ENCODE peak calls at places on chromosomes 7 and 10, in nine cellular contexts. One of them, this sample, is unnamed.

GRCh38 chr10:132398566-132398991 is 1.6 kb downstream of the PWWP2B start:
- DNase-seq in COLO829: no peak
- DNase-seq in fibroblast of lung: no peak
- DNase-seq in NCI-H748 treated with DMSO at 0.1 percent for 48 hours: no peak
- DNase-seq in HuH-7: no peak
- DNase-seq in stimulated activated CD4-positive, alpha-beta T cell treated with anti-CD3 and anti-CD28 coated beads, Interleukin-2, amount 100 ng/mL, for 24 hours: no peak
- DNase-seq in progenitor cell of endocrine pancreas: no peak
- DNase-seq in left cardiac atrium: peak
- DNase-seq in C1 segment of cervical spinal cord: no peak
- DNase-seq in this sample: no peak

GRCh38 chr7:93890041-93890463 is 501 bp downstream of the TFPI2 start:
- DNase-seq in COLO829: no peak
- DNase-seq in fibroblast of lung: peak
- DNase-seq in NCI-H748 treated with DMSO at 0.1 percent for 48 hours: peak
- DNase-seq in HuH-7: peak
- DNase-seq in stimulated activated CD4-positive, alpha-beta T cell treated with anti-CD3 and anti-CD28 coated beads, Interleukin-2, amount 100 ng/mL, for 24 hours: peak
- DNase-seq in progenitor cell of endocrine pancreas: peak
- DNase-seq in left cardiac atrium: peak
- DNase-seq in C1 segment of cervical spinal cord: no peak
- DNase-seq in this sample: peak

GRCh38 chr7:75054744-75055527 is 18.7 kb downstream of the RCC1L start:
- DNase-seq in COLO829: no peak
- DNase-seq in fibroblast of lung: peak
- DNase-seq in NCI-H748 treated with DMSO at 0.1 percent for 48 hours: no peak
- DNase-seq in HuH-7: no peak
- DNase-seq in stimulated activated CD4-positive, alpha-beta T cell treated with anti-CD3 and anti-CD28 coated beads, Interleukin-2, amount 100 ng/mL, for 24 hours: no peak
- DNase-seq in progenitor cell of endocrine pancreas: no peak
- DNase-seq in left cardiac atrium: peak
- DNase-seq in C1 segment of cervical spinal cord: peak
- DNase-seq in this sample: peak

GRCh38 chr10:588246-589165 is 101.0 kb downstream of the DIP2C start:
- DNase-seq in COLO829: no peak
- DNase-seq in fibroblast of lung: peak
- DNase-seq in NCI-H748 treated with DMSO at 0.1 percent for 48 hours: no peak
- DNase-seq in HuH-7: no peak
- DNase-seq in stimulated activated CD4-positive, alpha-beta T cell treated with anti-CD3 and anti-CD28 coated beads, Interleukin-2, amount 100 ng/mL, for 24 hours: no peak
- DNase-seq in progenitor cell of endocrine pancreas: no peak
- DNase-seq in left cardiac atrium: peak
- DNase-seq in C1 segment of cervical spinal cord: no peak
- DNase-seq in this sample: peak

GRCh38 chr7:22781230-22781711 is 41.4 kb downstream of the TOMM7 start:
- DNase-seq in COLO829: no peak
- DNase-seq in fibroblast of lung: peak
- DNase-seq in NCI-H748 treated with DMSO at 0.1 percent for 48 hours: no peak
- DNase-seq in HuH-7: no peak
- DNase-seq in stimulated activated CD4-positive, alpha-beta T cell treated with anti-CD3 and anti-CD28 coated beads, Interleukin-2, amount 100 ng/mL, for 24 hours: no peak
- DNase-seq in progenitor cell of endocrine pancreas: no peak
- DNase-seq in left cardiac atrium: no peak
- DNase-seq in C1 segment of cervical spinal cord: no peak
- DNase-seq in this sample: peak

GRCh38 chr7:28582226-28582625 is 169.9 kb downstream of the CREB5 start:
- DNase-seq in COLO829: peak
- DNase-seq in fibroblast of lung: no peak
- DNase-seq in NCI-H748 treated with DMSO at 0.1 percent for 48 hours: no peak
- DNase-seq in HuH-7: no peak
- DNase-seq in stimulated activated CD4-positive, alpha-beta T cell treated with anti-CD3 and anti-CD28 coated beads, Interleukin-2, amount 100 ng/mL, for 24 hours: no peak
- DNase-seq in progenitor cell of endocrine pancreas: no peak
- DNase-seq in left cardiac atrium: no peak
- DNase-seq in C1 segment of cervical spinal cord: no peak
- DNase-seq in this sample: no peak

GRCh38 chr10:121851791-121852190 is 76.0 kb downstream of the ATE1 start:
- DNase-seq in COLO829: no peak
- DNase-seq in fibroblast of lung: no peak
- DNase-seq in NCI-H748 treated with DMSO at 0.1 percent for 48 hours: no peak
- DNase-seq in HuH-7: no peak
- DNase-seq in stimulated activated CD4-positive, alpha-beta T cell treated with anti-CD3 and anti-CD28 coated beads, Interleukin-2, amount 100 ng/mL, for 24 hours: no peak
- DNase-seq in progenitor cell of endocrine pancreas: no peak
- DNase-seq in left cardiac atrium: no peak
- DNase-seq in C1 segment of cervical spinal cord: no peak
- DNase-seq in this sample: no peak

GRCh38 chr7:455110-455928 is 64.3 kb downstream of the PDGFA start:
- DNase-seq in COLO829: peak
- DNase-seq in fibroblast of lung: no peak
- DNase-seq in NCI-H748 treated with DMSO at 0.1 percent for 48 hours: peak
- DNase-seq in HuH-7: peak
- DNase-seq in stimulated activated CD4-positive, alpha-beta T cell treated with anti-CD3 and anti-CD28 coated beads, Interleukin-2, amount 100 ng/mL, for 24 hours: no peak
- DNase-seq in progenitor cell of endocrine pancreas: no peak
- DNase-seq in left cardiac atrium: peak
- DNase-seq in C1 segment of cervical spinal cord: no peak
- DNase-seq in this sample: peak

GRCh38 chr7:131190581-131190980 is 137.1 kb upstream of the MKLN1 start:
- DNase-seq in COLO829: no peak
- DNase-seq in fibroblast of lung: no peak
- DNase-seq in NCI-H748 treated with DMSO at 0.1 percent for 48 hours: no peak
- DNase-seq in HuH-7: no peak
- DNase-seq in stimulated activated CD4-positive, alpha-beta T cell treated with anti-CD3 and anti-CD28 coated beads, Interleukin-2, amount 100 ng/mL, for 24 hours: no peak
- DNase-seq in progenitor cell of endocrine pancreas: no peak
- DNase-seq in left cardiac atrium: no peak
- DNase-seq in C1 segment of cervical spinal cord: no peak
- DNase-seq in this sample: no peak

GRCh38 chr7:22487978-22488642 is 11.9 kb downstream of the STEAP1B start:
- DNase-seq in COLO829: no peak
- DNase-seq in fibroblast of lung: no peak
- DNase-seq in NCI-H748 treated with DMSO at 0.1 percent for 48 hours: no peak
- DNase-seq in HuH-7: no peak
- DNase-seq in stimulated activated CD4-positive, alpha-beta T cell treated with anti-CD3 and anti-CD28 coated beads, Interleukin-2, amount 100 ng/mL, for 24 hours: no peak
- DNase-seq in progenitor cell of endocrine pancreas: no peak
- DNase-seq in left cardiac atrium: no peak
- DNase-seq in C1 segment of cervical spinal cord: no peak
- DNase-seq in this sample: no peak

GRCh38 chr10:71998119-71998839 is 34.1 kb downstream of the CHST3 start:
- DNase-seq in COLO829: no peak
- DNase-seq in fibroblast of lung: no peak
- DNase-seq in NCI-H748 treated with DMSO at 0.1 percent for 48 hours: no peak
- DNase-seq in HuH-7: no peak
- DNase-seq in stimulated activated CD4-positive, alpha-beta T cell treated with anti-CD3 and anti-CD28 coated beads, Interleukin-2, amount 100 ng/mL, for 24 hours: no peak
- DNase-seq in progenitor cell of endocrine pancreas: no peak
- DNase-seq in left cardiac atrium: peak
- DNase-seq in C1 segment of cervical spinal cord: no peak
- DNase-seq in this sample: no peak

GRCh38 chr7:134589491-134589941 is 40.6 kb downstream of the AKR1B15 start:
- DNase-seq in COLO829: no peak
- DNase-seq in fibroblast of lung: no peak
- DNase-seq in NCI-H748 treated with DMSO at 0.1 percent for 48 hours: no peak
- DNase-seq in HuH-7: no peak
- DNase-seq in stimulated activated CD4-positive, alpha-beta T cell treated with anti-CD3 and anti-CD28 coated beads, Interleukin-2, amount 100 ng/mL, for 24 hours: no peak
- DNase-seq in progenitor cell of endocrine pancreas: no peak
- DNase-seq in left cardiac atrium: no peak
- DNase-seq in C1 segment of cervical spinal cord: no peak
- DNase-seq in this sample: no peak

GRCh38 chr7:99398891-99399445 is 9.4 kb downstream of the PDAP1 start:
- DNase-seq in COLO829: no peak
- DNase-seq in fibroblast of lung: no peak
- DNase-seq in NCI-H748 treated with DMSO at 0.1 percent for 48 hours: no peak
- DNase-seq in HuH-7: no peak
- DNase-seq in stimulated activated CD4-positive, alpha-beta T cell treated with anti-CD3 and anti-CD28 coated beads, Interleukin-2, amount 100 ng/mL, for 24 hours: no peak
- DNase-seq in progenitor cell of endocrine pancreas: no peak
- DNase-seq in left cardiac atrium: no peak
- DNase-seq in C1 segment of cervical spinal cord: no peak
- DNase-seq in this sample: no peak

GRCh38 chr7:25750738-25751529 is 401.1 kb upstream of the NFE2L3 start:
- DNase-seq in COLO829: no peak
- DNase-seq in fibroblast of lung: peak
- DNase-seq in NCI-H748 treated with DMSO at 0.1 percent for 48 hours: no peak
- DNase-seq in HuH-7: no peak
- DNase-seq in stimulated activated CD4-positive, alpha-beta T cell treated with anti-CD3 and anti-CD28 coated beads, Interleukin-2, amount 100 ng/mL, for 24 hours: no peak
- DNase-seq in progenitor cell of endocrine pancreas: no peak
- DNase-seq in left cardiac atrium: no peak
- DNase-seq in C1 segment of cervical spinal cord: no peak
- DNase-seq in this sample: no peak

GRCh38 chr10:89915021-89915420 is 213.6 kb downstream of the KIF20B start:
- DNase-seq in COLO829: no peak
- DNase-seq in fibroblast of lung: no peak
- DNase-seq in NCI-H748 treated with DMSO at 0.1 percent for 48 hours: no peak
- DNase-seq in HuH-7: no peak
- DNase-seq in stimulated activated CD4-positive, alpha-beta T cell treated with anti-CD3 and anti-CD28 coated beads, Interleukin-2, amount 100 ng/mL, for 24 hours: no peak
- DNase-seq in progenitor cell of endocrine pancreas: no peak
- DNase-seq in left cardiac atrium: no peak
- DNase-seq in C1 segment of cervical spinal cord: no peak
- DNase-seq in this sample: no peak

GRCh38 chr7:36171503-36171902 is 18.4 kb downstream of the EEPD1 start:
- DNase-seq in COLO829: no peak
- DNase-seq in fibroblast of lung: no peak
- DNase-seq in NCI-H748 treated with DMSO at 0.1 percent for 48 hours: no peak
- DNase-seq in HuH-7: no peak
- DNase-seq in stimulated activated CD4-positive, alpha-beta T cell treated with anti-CD3 and anti-CD28 coated beads, Interleukin-2, amount 100 ng/mL, for 24 hours: no peak
- DNase-seq in progenitor cell of endocrine pancreas: no peak
- DNase-seq in left cardiac atrium: no peak
- DNase-seq in C1 segment of cervical spinal cord: no peak
- DNase-seq in this sample: no peak

GRCh38 chr7:94908204-94909022 is 1.0 kb downstream of the PPP1R9A start:
- DNase-seq in COLO829: peak
- DNase-seq in fibroblast of lung: peak
- DNase-seq in NCI-H748 treated with DMSO at 0.1 percent for 48 hours: peak
- DNase-seq in HuH-7: peak
- DNase-seq in stimulated activated CD4-positive, alpha-beta T cell treated with anti-CD3 and anti-CD28 coated beads, Interleukin-2, amount 100 ng/mL, for 24 hours: peak
- DNase-seq in progenitor cell of endocrine pancreas: peak
- DNase-seq in left cardiac atrium: no peak
- DNase-seq in C1 segment of cervical spinal cord: peak
- DNase-seq in this sample: peak

GRCh38 chr10:128018236-128018635 is 108.0 kb downstream of the MKI67 start:
- DNase-seq in COLO829: no peak
- DNase-seq in fibroblast of lung: peak
- DNase-seq in NCI-H748 treated with DMSO at 0.1 percent for 48 hours: no peak
- DNase-seq in HuH-7: no peak
- DNase-seq in stimulated activated CD4-positive, alpha-beta T cell treated with anti-CD3 and anti-CD28 coated beads, Interleukin-2, amount 100 ng/mL, for 24 hours: no peak
- DNase-seq in progenitor cell of endocrine pancreas: no peak
- DNase-seq in left cardiac atrium: no peak
- DNase-seq in C1 segment of cervical spinal cord: no peak
- DNase-seq in this sample: peak

GRCh38 chr10:34722404-34722803 is 92.7 kb downstream of the PARD3 start:
- DNase-seq in COLO829: no peak
- DNase-seq in fibroblast of lung: no peak
- DNase-seq in NCI-H748 treated with DMSO at 0.1 percent for 48 hours: no peak
- DNase-seq in HuH-7: no peak
- DNase-seq in stimulated activated CD4-positive, alpha-beta T cell treated with anti-CD3 and anti-CD28 coated beads, Interleukin-2, amount 100 ng/mL, for 24 hours: no peak
- DNase-seq in progenitor cell of endocrine pancreas: no peak
- DNase-seq in left cardiac atrium: no peak
- DNase-seq in C1 segment of cervical spinal cord: no peak
- DNase-seq in this sample: no peak

GRCh38 chr7:129499915-129500463 is 2.3 kb upstream of the SMKR1 start:
- DNase-seq in COLO829: no peak
- DNase-seq in fibroblast of lung: no peak
- DNase-seq in NCI-H748 treated with DMSO at 0.1 percent for 48 hours: no peak
- DNase-seq in HuH-7: no peak
- DNase-seq in stimulated activated CD4-positive, alpha-beta T cell treated with anti-CD3 and anti-CD28 coated beads, Interleukin-2, amount 100 ng/mL, for 24 hours: no peak
- DNase-seq in progenitor cell of endocrine pancreas: no peak
- DNase-seq in left cardiac atrium: no peak
- DNase-seq in C1 segment of cervical spinal cord: no peak
- DNase-seq in this sample: no peak

GRCh38 chr7:157892751-157893150 is 555.9 kb downstream of the DNAJB6 start:
- DNase-seq in COLO829: no peak
- DNase-seq in fibroblast of lung: no peak
- DNase-seq in NCI-H748 treated with DMSO at 0.1 percent for 48 hours: no peak
- DNase-seq in HuH-7: no peak
- DNase-seq in stimulated activated CD4-positive, alpha-beta T cell treated with anti-CD3 and anti-CD28 coated beads, Interleukin-2, amount 100 ng/mL, for 24 hours: no peak
- DNase-seq in progenitor cell of endocrine pancreas: no peak
- DNase-seq in left cardiac atrium: no peak
- DNase-seq in C1 segment of cervical spinal cord: no peak
- DNase-seq in this sample: no peak

GRCh38 chr7:27606270-27607209 is 56.1 kb downstream of the HIBADH start:
- DNase-seq in COLO829: peak
- DNase-seq in fibroblast of lung: peak
- DNase-seq in NCI-H748 treated with DMSO at 0.1 percent for 48 hours: peak
- DNase-seq in HuH-7: no peak
- DNase-seq in stimulated activated CD4-positive, alpha-beta T cell treated with anti-CD3 and anti-CD28 coated beads, Interleukin-2, amount 100 ng/mL, for 24 hours: no peak
- DNase-seq in progenitor cell of endocrine pancreas: no peak
- DNase-seq in left cardiac atrium: no peak
- DNase-seq in C1 segment of cervical spinal cord: no peak
- DNase-seq in this sample: peak

GRCh38 chr10:132784582-132785432 is 1.1 kb downstream of the NKX6-2 start:
- DNase-seq in COLO829: no peak
- DNase-seq in fibroblast of lung: no peak
- DNase-seq in NCI-H748 treated with DMSO at 0.1 percent for 48 hours: no peak
- DNase-seq in HuH-7: no peak
- DNase-seq in stimulated activated CD4-positive, alpha-beta T cell treated with anti-CD3 and anti-CD28 coated beads, Interleukin-2, amount 100 ng/mL, for 24 hours: peak
- DNase-seq in progenitor cell of endocrine pancreas: no peak
- DNase-seq in left cardiac atrium: no peak
- DNase-seq in C1 segment of cervical spinal cord: no peak
- DNase-seq in this sample: no peak

GRCh38 chr7:139620676-139621344 is 97.3 kb downstream of the CLEC2L start:
- DNase-seq in COLO829: peak
- DNase-seq in fibroblast of lung: peak
- DNase-seq in NCI-H748 treated with DMSO at 0.1 percent for 48 hours: peak
- DNase-seq in HuH-7: peak
- DNase-seq in stimulated activated CD4-positive, alpha-beta T cell treated with anti-CD3 and anti-CD28 coated beads, Interleukin-2, amount 100 ng/mL, for 24 hours: peak
- DNase-seq in progenitor cell of endocrine pancreas: peak
- DNase-seq in left cardiac atrium: no peak
- DNase-seq in C1 segment of cervical spinal cord: no peak
- DNase-seq in this sample: peak

GRCh38 chr7:139526578-139527544 is 3.4 kb downstream of the CLEC2L start:
- DNase-seq in COLO829: peak
- DNase-seq in fibroblast of lung: peak
- DNase-seq in NCI-H748 treated with DMSO at 0.1 percent for 48 hours: no peak
- DNase-seq in HuH-7: no peak
- DNase-seq in stimulated activated CD4-positive, alpha-beta T cell treated with anti-CD3 and anti-CD28 coated beads, Interleukin-2, amount 100 ng/mL, for 24 hours: no peak
- DNase-seq in progenitor cell of endocrine pancreas: no peak
- DNase-seq in left cardiac atrium: no peak
- DNase-seq in C1 segment of cervical spinal cord: no peak
- DNase-seq in this sample: peak

GRCh38 chr7:74121401-74122249 is 38.0 kb downstream of the LIMK1 start:
- DNase-seq in COLO829: no peak
- DNase-seq in fibroblast of lung: no peak
- DNase-seq in NCI-H748 treated with DMSO at 0.1 percent for 48 hours: no peak
- DNase-seq in HuH-7: no peak
- DNase-seq in stimulated activated CD4-positive, alpha-beta T cell treated with anti-CD3 and anti-CD28 coated beads, Interleukin-2, amount 100 ng/mL, for 24 hours: no peak
- DNase-seq in progenitor cell of endocrine pancreas: no peak
- DNase-seq in left cardiac atrium: no peak
- DNase-seq in C1 segment of cervical spinal cord: no peak
- DNase-seq in this sample: no peak

GRCh38 chr7:73707045-73707631 is 12.3 kb downstream of the STX1A start:
- DNase-seq in COLO829: no peak
- DNase-seq in fibroblast of lung: no peak
- DNase-seq in NCI-H748 treated with DMSO at 0.1 percent for 48 hours: no peak
- DNase-seq in HuH-7: no peak
- DNase-seq in stimulated activated CD4-positive, alpha-beta T cell treated with anti-CD3 and anti-CD28 coated beads, Interleukin-2, amount 100 ng/mL, for 24 hours: no peak
- DNase-seq in progenitor cell of endocrine pancreas: no peak
- DNase-seq in left cardiac atrium: no peak
- DNase-seq in C1 segment of cervical spinal cord: no peak
- DNase-seq in this sample: no peak

GRCh38 chr7:37027557-37028341 is 303.5 kb upstream of the AOAH start:
- DNase-seq in COLO829: no peak
- DNase-seq in fibroblast of lung: peak
- DNase-seq in NCI-H748 treated with DMSO at 0.1 percent for 48 hours: no peak
- DNase-seq in HuH-7: no peak
- DNase-seq in stimulated activated CD4-positive, alpha-beta T cell treated with anti-CD3 and anti-CD28 coated beads, Interleukin-2, amount 100 ng/mL, for 24 hours: no peak
- DNase-seq in progenitor cell of endocrine pancreas: no peak
- DNase-seq in left cardiac atrium: no peak
- DNase-seq in C1 segment of cervical spinal cord: no peak
- DNase-seq in this sample: no peak

GRCh38 chr10:105973252-105973877 is 1191.1 kb downstream of the SORCS1 start:
- DNase-seq in COLO829: no peak
- DNase-seq in fibroblast of lung: no peak
- DNase-seq in NCI-H748 treated with DMSO at 0.1 percent for 48 hours: peak
- DNase-seq in HuH-7: no peak
- DNase-seq in stimulated activated CD4-positive, alpha-beta T cell treated with anti-CD3 and anti-CD28 coated beads, Interleukin-2, amount 100 ng/mL, for 24 hours: no peak
- DNase-seq in progenitor cell of endocrine pancreas: no peak
- DNase-seq in left cardiac atrium: no peak
- DNase-seq in C1 segment of cervical spinal cord: no peak
- DNase-seq in this sample: peak

GRCh38 chr7:69693042-69693441 is 94.8 kb downstream of the AUTS2 start:
- DNase-seq in COLO829: no peak
- DNase-seq in fibroblast of lung: no peak
- DNase-seq in NCI-H748 treated with DMSO at 0.1 percent for 48 hours: no peak
- DNase-seq in HuH-7: no peak
- DNase-seq in stimulated activated CD4-positive, alpha-beta T cell treated with anti-CD3 and anti-CD28 coated beads, Interleukin-2, amount 100 ng/mL, for 24 hours: no peak
- DNase-seq in progenitor cell of endocrine pancreas: no peak
- DNase-seq in left cardiac atrium: no peak
- DNase-seq in C1 segment of cervical spinal cord: no peak
- DNase-seq in this sample: no peak

GRCh38 chr7:136399378-136399777 is 422.2 kb upstream of the MTPN start:
- DNase-seq in COLO829: peak
- DNase-seq in fibroblast of lung: no peak
- DNase-seq in NCI-H748 treated with DMSO at 0.1 percent for 48 hours: no peak
- DNase-seq in HuH-7: no peak
- DNase-seq in stimulated activated CD4-positive, alpha-beta T cell treated with anti-CD3 and anti-CD28 coated beads, Interleukin-2, amount 100 ng/mL, for 24 hours: no peak
- DNase-seq in progenitor cell of endocrine pancreas: no peak
- DNase-seq in left cardiac atrium: no peak
- DNase-seq in C1 segment of cervical spinal cord: no peak
- DNase-seq in this sample: no peak